ENCODE peak calls at places on chromosomes 16 and 17, in five cellular contexts. One of them, this sample, is unnamed.

GRCh38 chr17:56926704-56927103 is 12.9 kb upstream of the TRIM25 start:
- DNase-seq in mucosa of descending colon: no peak
- DNase-seq in hepatocyte: no peak
- DNase-seq in foreskin keratinocyte: no peak
- DNase-seq in fibroblast of lung: no peak
- DNase-seq in this sample: no peak

GRCh38 chr17:17018612-17019429 is 23.4 kb upstream of the MPRIP start:
- DNase-seq in hepatocyte: peak
- DNase-seq in mucosa of descending colon: peak
- DNase-seq in fibroblast of lung: no peak
- DNase-seq in foreskin keratinocyte: peak
- DNase-seq in this sample: no peak

GRCh38 chr16:57394444-57394843 is 10.1 kb upstream of the CCL17 start:
- DNase-seq in mucosa of descending colon: peak
- DNase-seq in foreskin keratinocyte: peak
- DNase-seq in fibroblast of lung: peak
- DNase-seq in hepatocyte: peak
- DNase-seq in this sample: no peak

GRCh38 chr16:73058221-73058615 is 10.3 kb upstream of the ZFHX3 start:
- DNase-seq in mucosa of descending colon: peak
- DNase-seq in hepatocyte: peak
- DNase-seq in fibroblast of lung: no peak
- DNase-seq in foreskin keratinocyte: no peak
- DNase-seq in this sample: peak

GRCh38 chr16:85028638-85029412 is 1.2 kb downstream of the KIAA0513 start:
- DNase-seq in hepatocyte: peak
- DNase-seq in mucosa of descending colon: peak
- DNase-seq in fibroblast of lung: peak
- DNase-seq in foreskin keratinocyte: peak
- DNase-seq in this sample: peak

GRCh38 chr17:62923515-62924150 is 42.4 kb upstream of the TANC2 start:
- DNase-seq in hepatocyte: peak
- DNase-seq in mucosa of descending colon: no peak
- DNase-seq in foreskin keratinocyte: no peak
- DNase-seq in fibroblast of lung: no peak
- DNase-seq in this sample: no peak

GRCh38 chr16:25834101-25834500 is 142.3 kb downstream of the HS3ST4 start:
- DNase-seq in foreskin keratinocyte: no peak
- DNase-seq in hepatocyte: no peak
- DNase-seq in fibroblast of lung: no peak
- DNase-seq in mucosa of descending colon: no peak
- DNase-seq in this sample: no peak

GRCh38 chr17:74296548-74296936 is 22.5 kb downstream of the DNAI2 start:
- DNase-seq in hepatocyte: peak
- DNase-seq in foreskin keratinocyte: peak
- DNase-seq in fibroblast of lung: peak
- DNase-seq in mucosa of descending colon: peak
- DNase-seq in this sample: no peak

GRCh38 chr17:78038748-78039288 is 80.3 kb downstream of the TNRC6C start:
- DNase-seq in mucosa of descending colon: no peak
- DNase-seq in foreskin keratinocyte: peak
- DNase-seq in hepatocyte: no peak
- DNase-seq in fibroblast of lung: no peak
- DNase-seq in this sample: no peak

GRCh38 chr16:85746431-85747227 is 4.3 kb downstream of the C16orf74 start:
- DNase-seq in hepatocyte: no peak
- DNase-seq in fibroblast of lung: peak
- DNase-seq in mucosa of descending colon: peak
- DNase-seq in foreskin keratinocyte: peak
- DNase-seq in this sample: peak

GRCh38 chr17:8884336-8884990 is 17.0 kb upstream of the PIK3R6 start:
- DNase-seq in foreskin keratinocyte: no peak
- DNase-seq in fibroblast of lung: no peak
- DNase-seq in mucosa of descending colon: no peak
- DNase-seq in hepatocyte: no peak
- DNase-seq in this sample: no peak

GRCh38 chr16:81610144-81610842 is 165.7 kb downstream of the CMIP start:
- DNase-seq in hepatocyte: peak
- DNase-seq in foreskin keratinocyte: no peak
- DNase-seq in mucosa of descending colon: peak
- DNase-seq in fibroblast of lung: peak
- DNase-seq in this sample: no peak

GRCh38 chr17:81002013-81002384 is 10.4 kb downstream of the CHMP6 start:
- DNase-seq in mucosa of descending colon: peak
- DNase-seq in fibroblast of lung: no peak
- DNase-seq in hepatocyte: no peak
- DNase-seq in foreskin keratinocyte: no peak
- DNase-seq in this sample: no peak

GRCh38 chr17:9821921-9822320 is at the start of gene GSG1L2:
- DNase-seq in mucosa of descending colon: no peak
- DNase-seq in hepatocyte: no peak
- DNase-seq in fibroblast of lung: no peak
- DNase-seq in foreskin keratinocyte: no peak
- DNase-seq in this sample: no peak

GRCh38 chr17:70791748-70792443 is 622.6 kb downstream of the KCNJ2 start:
- DNase-seq in mucosa of descending colon: no peak
- DNase-seq in foreskin keratinocyte: no peak
- DNase-seq in hepatocyte: no peak
- DNase-seq in fibroblast of lung: no peak
- DNase-seq in this sample: no peak

GRCh38 chr17:67358612-67359011 is 7.8 kb downstream of the PSMD12 start:
- DNase-seq in hepatocyte: no peak
- DNase-seq in mucosa of descending colon: no peak
- DNase-seq in fibroblast of lung: no peak
- DNase-seq in foreskin keratinocyte: no peak
- DNase-seq in this sample: no peak

GRCh38 chr17:67360880-67361279 is 5.5 kb downstream of the PSMD12 start:
- DNase-seq in hepatocyte: no peak
- DNase-seq in foreskin keratinocyte: peak
- DNase-seq in fibroblast of lung: no peak
- DNase-seq in mucosa of descending colon: no peak
- DNase-seq in this sample: no peak

GRCh38 chr17:67362173-67362572 is 4.2 kb downstream of the PSMD12 start:
- DNase-seq in fibroblast of lung: no peak
- DNase-seq in mucosa of descending colon: no peak
- DNase-seq in hepatocyte: no peak
- DNase-seq in foreskin keratinocyte: no peak
- DNase-seq in this sample: no peak

GRCh38 chr17:67364847-67365761 is 1.3 kb downstream of the PSMD12 start:
- DNase-seq in foreskin keratinocyte: no peak
- DNase-seq in mucosa of descending colon: no peak
- DNase-seq in hepatocyte: no peak
- DNase-seq in fibroblast of lung: no peak
- DNase-seq in this sample: no peak

GRCh38 chr17:67359960-67360817 is 6.2 kb downstream of the PSMD12 start:
- DNase-seq in fibroblast of lung: peak
- DNase-seq in mucosa of descending colon: no peak
- DNase-seq in hepatocyte: no peak
- DNase-seq in foreskin keratinocyte: no peak
- DNase-seq in this sample: peak
- TF ChIP-seq CTCF in fibroblast of lung: peak
- TF ChIP-seq CTCF in mucosa of descending colon: no peak
- TF ChIP-seq CTCF in hepatocyte: peak
- TF ChIP-seq CTCF in foreskin keratinocyte: peak
- TF ChIP-seq CTCF in this sample: no peak

GRCh38 chr16:30519120-30520049 is 7.0 kb downstream of the ZNF768 start:
- DNase-seq in fibroblast of lung: no peak
- DNase-seq in mucosa of descending colon: no peak
- DNase-seq in foreskin keratinocyte: no peak
- DNase-seq in hepatocyte: no peak
- DNase-seq in this sample: peak
- TF ChIP-seq CTCF in fibroblast of lung: no peak
- TF ChIP-seq CTCF in mucosa of descending colon: no peak
- TF ChIP-seq CTCF in foreskin keratinocyte: no peak
- TF ChIP-seq CTCF in hepatocyte: no peak
- TF ChIP-seq CTCF in this sample: no peak

DNA sequence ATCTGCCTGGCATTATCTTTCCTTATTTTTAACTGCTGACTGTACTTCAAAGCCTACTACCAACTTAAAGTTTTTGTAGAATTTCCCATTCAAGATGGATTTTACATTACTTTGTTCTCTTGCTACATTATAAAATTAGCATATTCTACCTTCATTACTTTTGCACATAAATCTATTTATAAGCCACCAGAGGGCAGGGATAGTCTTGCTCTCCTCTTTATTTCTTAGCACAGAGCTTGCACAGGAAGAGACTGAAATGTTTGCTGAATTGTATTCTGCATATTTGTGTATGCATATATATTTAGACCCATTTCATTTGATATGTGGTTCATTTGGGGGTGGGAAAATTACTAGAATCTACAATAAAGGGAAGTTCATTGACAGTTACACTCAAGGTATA is 108.0 kb downstream of the SKAP1 start:
- DNase-seq in hepatocyte: no peak
- DNase-seq in fibroblast of lung: peak
- DNase-seq in foreskin keratinocyte: no peak
- DNase-seq in mucosa of descending colon: no peak
- DNase-seq in this sample: no peak
- TF ChIP-seq CTCF in hepatocyte: no peak
- TF ChIP-seq CTCF in fibroblast of lung: peak
- TF ChIP-seq CTCF in foreskin keratinocyte: peak
- TF ChIP-seq CTCF in mucosa of descending colon: no peak
- TF ChIP-seq CTCF in this sample: peak

GRCh38 chr16:15055141-15056053 is 477 bp downstream of the NTAN1 start:
- DNase-seq in hepatocyte: peak
- DNase-seq in fibroblast of lung: peak
- DNase-seq in mucosa of descending colon: peak
- DNase-seq in foreskin keratinocyte: peak
- DNase-seq in this sample: peak
- TF ChIP-seq CTCF in hepatocyte: peak
- TF ChIP-seq CTCF in fibroblast of lung: no peak
- TF ChIP-seq CTCF in mucosa of descending colon: no peak
- TF ChIP-seq CTCF in foreskin keratinocyte: peak
- TF ChIP-seq CTCF in this sample: peak

This sample was measured in GM13977.